ENCODE peak calls at places on chromosomes 6 and 20, in six cellular contexts. Z is K562, A is A549, R is endothelial cell of umbilical vein, K is GM12878, F is HepG2. E is an unnamed sample.

GRCh38 chr6:159693894-159694545 is 979 bp upstream of the SOD2 start:
- DNase-seq in Z (peak; percentile 37), A (no peak), R (peak; percentile 76), K (no peak), F (peak; percentile 73), E (peak; percentile 60)

GRCh38 chr6:29748391-29749352 is 25.4 kb downstream of the HLA-F start:
- DNase-seq in Z (peak; percentile 98), A (peak; percentile 73), R (peak; percentile 84), K (no peak), F (peak; percentile 82), E (no peak)

GRCh38 chr6:112503210-112503609 is 156.1 kb downstream of the RFPL4B start:
- DNase-seq in Z (no peak), A (no peak), R (peak; percentile 6), K (no peak), F (no peak), E (no peak)

GRCh38 chr6:141618180-141618581 is 514.5 kb upstream of the GJE1 start:
- DNase-seq in Z (no peak), A (no peak), R (no peak), K (no peak), F (no peak), E (no peak)

GRCh38 chr6:69719602-69720193 is 77.1 kb downstream of the LMBRD1 start:
- DNase-seq in Z (peak; percentile 8), A (peak; percentile 19), R (peak; percentile 46), K (no peak), F (peak; percentile 21), E (peak; percentile 17)

GRCh38 chr6:170516783-170517616 is 36.1 kb downstream of the PSMB1 start:
- DNase-seq in Z (no peak), A (peak; percentile 61), R (peak; percentile 59), K (no peak), F (peak; percentile 74), E (peak; percentile 86)

GRCh38 chr6:115908906-115909559 is 151.7 kb downstream of the FRK start:
- DNase-seq in Z (no peak), A (no peak), R (no peak), K (no peak), F (no peak), E (no peak)

GRCh38 chr6:56756219-56756789 is 113.6 kb upstream of the DST start:
- DNase-seq in Z (no peak), A (no peak), R (no peak), K (no peak), F (no peak), E (no peak)

GRCh38 chr6:166461821-166462460 is 79.2 kb upstream of the MPC1 start:
- DNase-seq in Z (no peak), A (no peak), R (no peak), K (no peak), F (no peak), E (no peak)

GRCh38 chr6:89066929-89067646 is 13.5 kb upstream of the PNRC1 start:
- DNase-seq in Z (no peak), A (no peak), R (no peak), K (no peak), F (no peak), E (peak; percentile 39)

GRCh38 chr6:30583921-30584320 is 12.7 kb downstream of the ABCF1 start:
- DNase-seq in Z (no peak), A (no peak), R (no peak), K (no peak), F (no peak), E (no peak)

GRCh38 chr6:158439255-158439654 is 120.6 kb upstream of the TMEM181 start:
- DNase-seq in Z (no peak), A (no peak), R (no peak), K (peak; percentile 72), F (no peak), E (peak; percentile 63)

GRCh38 chr20:4567172-4567571 is 154.5 kb upstream of the PRND start:
- DNase-seq in Z (no peak), A (no peak), R (no peak), K (no peak), F (no peak), E (no peak)

GRCh38 chr20:4569882-4570281 is 151.8 kb upstream of the PRND start:
- DNase-seq in Z (no peak), A (no peak), R (no peak), K (no peak), F (no peak), E (no peak)

GRCh38 chr20:4568560-4568959 is 153.1 kb upstream of the PRND start:
- DNase-seq in Z (no peak), A (no peak), R (no peak), K (no peak), F (no peak), E (no peak)

GRCh38 chr20:4571759-4572531 is 149.8 kb upstream of the PRND start:
- DNase-seq in Z (no peak), A (peak; percentile 62), R (no peak), K (no peak), F (no peak), E (no peak)

DNA sequence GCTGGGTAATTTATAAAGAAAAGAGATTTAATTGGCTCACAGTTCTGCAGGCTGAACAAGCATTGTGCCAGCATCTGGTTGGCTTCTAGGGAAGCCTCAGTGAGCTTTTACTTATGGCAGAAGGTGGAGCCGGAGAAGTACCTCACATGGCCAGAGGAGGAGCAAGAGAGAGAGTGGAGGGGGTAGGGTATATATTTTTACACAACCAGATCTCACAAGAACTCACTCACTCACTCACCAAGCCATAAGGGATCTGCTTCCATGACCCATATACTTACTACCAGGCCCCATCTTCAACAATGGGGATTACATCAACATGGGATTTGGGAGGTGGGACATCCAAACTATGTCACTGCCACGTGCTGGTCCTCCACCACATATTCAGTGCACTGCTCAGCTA is 152.6 kb upstream of the PRND start:
- DNase-seq in Z (no peak), A (peak; percentile 40), R (no peak), K (no peak), F (no peak), E (peak; percentile 15)
- TF ChIP-seq CTCF in Z (no peak), A (no peak), R (peak; percentile 4), K (peak; percentile 16), F (peak; percentile 14), E (peak; percentile 39)

DNA sequence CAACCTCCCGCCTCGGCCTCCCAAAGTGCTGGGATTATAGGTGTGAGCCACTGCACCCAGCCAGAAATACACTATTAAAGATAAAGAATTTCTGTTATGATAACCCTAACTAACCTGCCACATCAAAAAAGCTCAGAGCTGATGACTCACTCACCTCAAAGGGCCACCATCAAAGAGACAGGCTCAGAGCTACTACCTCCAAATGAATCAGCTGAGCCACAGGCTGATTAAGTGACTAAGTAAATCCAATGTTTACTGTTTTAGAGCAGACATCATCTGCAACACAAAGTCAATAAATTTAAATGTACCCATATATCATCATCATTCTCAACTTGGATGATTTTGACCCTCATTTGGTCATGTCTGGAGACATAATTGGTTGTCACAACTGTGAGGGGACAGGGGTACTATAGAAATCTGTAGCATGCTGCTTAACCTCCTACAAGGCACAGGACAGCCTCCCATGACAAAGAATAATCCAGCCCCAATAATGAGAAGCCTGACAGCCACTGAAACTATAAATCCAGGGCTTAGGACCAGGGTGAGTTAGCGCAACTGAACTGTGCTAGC is 106.5 kb downstream of the ATP9A start:
- DNase-seq in Z (no peak), A (peak; percentile 76), R (peak; percentile 79), K (no peak), F (peak; percentile 95), E (no peak)
- TF ChIP-seq MAX in Z (no peak), A (no peak), R (no peak), K (no peak), F (no peak), E (no peak)

GRCh38 chr6:136405410-136406029 is 115.9 kb upstream of the BCLAF1 start:
- DNase-seq in Z (no peak), A (no peak), R (no peak), K (no peak), F (no peak), E (peak; percentile 83)

GRCh38 chr6:136401749-136402148 is 112.1 kb upstream of the BCLAF1 start:
- DNase-seq in Z (no peak), A (no peak), R (no peak), K (no peak), F (no peak), E (no peak)

GRCh38 chr6:136404627-136405310 is 115.1 kb upstream of the BCLAF1 start:
- DNase-seq in Z (no peak), A (no peak), R (no peak), K (no peak), F (no peak), E (no peak)

GRCh38 chr6:136404007-136404406 is 114.4 kb upstream of the BCLAF1 start:
- DNase-seq in Z (no peak), A (no peak), R (no peak), K (no peak), F (no peak), E (no peak)

GRCh38 chr6:136403166-136403980 is 113.7 kb upstream of the BCLAF1 start:
- DNase-seq in Z (peak; percentile 44), A (peak; percentile 99), R (peak; percentile 6), K (no peak), F (no peak), E (peak; percentile 86)
- TF ChIP-seq MYC in Z (peak; percentile 65), A (no peak), R (no peak), K (no peak), F (no peak), E (peak; percentile 26)

DNA sequence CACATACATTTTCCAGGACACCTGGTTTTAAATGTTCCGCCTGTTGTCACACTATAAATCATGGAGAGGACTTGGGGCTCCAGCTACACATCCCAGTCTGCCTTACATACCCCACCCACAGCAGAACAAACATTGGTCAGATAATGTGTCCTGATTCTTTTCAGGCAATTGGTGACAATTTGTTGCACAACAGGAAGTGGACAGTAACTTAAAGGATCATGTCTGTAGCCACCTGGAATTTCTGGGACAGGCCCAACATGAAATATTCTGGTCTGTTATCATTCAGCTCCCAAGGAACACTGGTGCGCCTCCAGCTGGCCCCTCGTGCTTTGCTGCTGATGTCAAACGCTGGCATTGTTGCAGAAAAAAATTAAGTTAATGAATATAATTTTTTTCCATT is 117.2 kb downstream of the SOBP start:
- DNase-seq in Z (no peak), A (no peak), R (no peak), K (no peak), F (peak; percentile 22), E (no peak)
- TF ChIP-seq CTCF in Z (no peak), A (no peak), R (no peak), K (no peak), F (no peak), E (no peak)

DNA sequence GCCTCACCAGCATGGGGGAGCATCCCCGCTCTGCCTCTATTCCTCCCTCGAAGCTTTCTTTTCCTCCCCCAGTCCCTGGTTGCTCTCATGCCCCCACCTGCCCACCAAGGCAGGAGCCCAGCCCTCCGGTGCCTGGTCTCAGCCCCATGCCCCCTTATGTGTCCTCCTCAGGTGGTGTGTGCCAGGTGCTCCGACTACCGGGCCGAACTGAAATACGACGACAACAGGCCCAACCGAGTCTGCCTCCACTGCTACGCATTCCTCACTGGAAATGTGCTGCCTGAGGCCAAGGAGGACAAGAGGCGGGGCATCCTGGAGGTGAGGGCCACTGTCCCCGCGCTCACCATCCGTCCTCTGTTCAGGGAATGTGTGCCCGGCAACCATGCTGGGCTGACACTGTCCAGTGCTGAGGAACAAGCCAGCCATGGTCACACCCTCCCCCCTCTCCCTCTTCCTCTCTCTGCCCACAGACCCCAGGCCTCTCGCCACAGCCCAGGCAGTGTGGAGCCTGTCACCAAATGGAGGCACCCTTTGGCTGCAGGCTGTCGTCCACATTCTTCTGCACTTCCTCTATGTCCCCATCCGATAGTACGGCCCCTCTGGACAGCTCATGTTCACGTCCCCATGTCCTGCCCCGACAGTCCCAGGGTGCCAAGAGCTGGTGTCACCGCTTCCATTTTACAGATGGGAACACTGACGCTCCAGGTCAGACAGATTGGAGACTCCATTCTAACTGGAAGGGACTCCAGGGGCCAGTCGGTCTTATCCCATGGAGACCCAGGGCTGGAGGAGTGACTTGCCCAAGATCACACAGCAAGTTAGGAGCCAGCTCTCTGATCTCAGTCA is 20.4 kb downstream of the FGD2 start:
- DNase-seq in Z (no peak), A (no peak), R (no peak), K (no peak), F (no peak), E (peak; percentile 50)
- TF ChIP-seq MAX in Z (no peak), A (no peak), R (no peak), K (no peak), F (no peak), E (no peak)

GRCh38 chr6:53066874-53067273 is 1.7 kb downstream of the FBXO9 start:
- DNase-seq in Z (no peak), A (no peak), R (no peak), K (no peak), F (no peak), E (no peak)
- TF ChIP-seq MYC in Z (no peak), A (no peak), R (no peak), K (no peak), F (no peak), E (no peak)

E was measured in NB4.